ENCODE peak calls at places on chromosomes 16 and 17, in nine cellular contexts. S, J, Y, O, T, D, R, G and Q are unnamed samples.

GRCh38 chr17:43940630-43941029 is 1.6 kb downstream of the PPY start:
- DNase-seq in G (peak), S (no peak), J (peak), T (no peak), R (no peak), Y (no peak), D (no peak), O (no peak), Q (no peak)

GRCh38 chr17:41618341-41619161 is 5.8 kb downstream of the KRT17 start:
- DNase-seq in R (no peak), S (no peak), J (no peak), G (no peak), O (no peak), T (no peak), Y (no peak), D (no peak), Q (no peak)

GRCh38 chr17:62126292-62126691 is 61.2 kb upstream of the MED13 start:
- DNase-seq in T (no peak), G (peak), O (no peak), S (no peak), D (no peak), Y (no peak), R (no peak), J (no peak), Q (no peak)

GRCh38 chr16:59263980-59264379 is 529.9 kb upstream of the GOT2 start:
- DNase-seq in G (no peak), J (no peak), D (no peak), Y (no peak), R (no peak), T (no peak), O (no peak), S (no peak), Q (no peak)

GRCh38 chr17:74181341-74181740 is 22.1 kb upstream of the RPL38 start:
- DNase-seq in G (no peak), S (no peak), Y (no peak), O (no peak), T (no peak), D (no peak), R (no peak), J (no peak), Q (no peak)

GRCh38 chr16:17302213-17302612 is 168.5 kb downstream of the XYLT1 start:
- DNase-seq in O (peak), S (no peak), R (no peak), G (no peak), Y (no peak), T (no peak), J (no peak), D (no peak), Q (no peak)

GRCh38 chr17:54172654-54173316 is 350.1 kb downstream of the KIF2B start:
- DNase-seq in Y (no peak), G (no peak), S (no peak), T (no peak), R (no peak), J (peak), O (no peak), D (no peak), Q (no peak)

GRCh38 chr17:47304191-47304590 is 19.6 kb upstream of the EFCAB13 start:
- DNase-seq in T (no peak), Y (no peak), G (no peak), S (no peak), D (no peak), J (no peak), O (no peak), R (no peak), Q (no peak)

GRCh38 chr17:61005358-61005757 is 327.7 kb downstream of the BCAS3 start:
- DNase-seq in Y (no peak), O (no peak), R (no peak), S (no peak), T (no peak), D (no peak), J (no peak), G (no peak), Q (no peak)

GRCh38 chr17:48149174-48150106 is 41.9 kb downstream of the SNX11 start:
- DNase-seq in G (peak), D (no peak), Y (no peak), O (no peak), S (peak), T (no peak), R (no peak), J (no peak), Q (no peak)

GRCh38 chr16:55294947-55295346 is 29.1 kb upstream of the IRX6 start:
- DNase-seq in D (no peak), O (no peak), R (no peak), Y (peak), J (peak), S (no peak), T (no peak), G (no peak), Q (no peak)

GRCh38 chr17:38727661-38728220 is 2.4 kb upstream of the CISD3 start:
- DNase-seq in O (peak), D (no peak), Y (no peak), T (peak), G (no peak), J (no peak), R (no peak), S (no peak), Q (no peak)

GRCh38 chr17:6551356-6551755 is 5.0 kb downstream of the PITPNM3 start:
- DNase-seq in T (no peak), S (no peak), G (no peak), Y (no peak), R (no peak), J (no peak), O (no peak), D (no peak), Q (no peak)

GRCh38 chr16:57614546-57615343 is 13.7 kb upstream of the ADGRG1 start:
- DNase-seq in T (no peak), J (no peak), D (no peak), Y (peak), S (no peak), G (no peak), R (no peak), O (no peak), Q (no peak)